ENCODE peak calls at places on chromosomes 6 and 20, in eight cellular contexts. I is bronchial epithelial cell, B is PC-3, R is uterus, S is neural progenitor cell, K is fibroblast of the aortic adventitia, Z is IMR-90, M is type B pancreatic cell. J is an unnamed sample.
A peak's percentile ranks its signal among the peaks of the same experiment; 100 is the strongest.

GRCh38 chr6:96116674-96117073 is 100.9 kb downstream of the FUT9 start:
- DNase-seq in I (no peak), B (no peak), R (no peak), S (peak; percentile 26), K (no peak), Z (no peak), M (no peak), J (peak; percentile 4)

GRCh38 chr6:13012271-13012670 is 295.7 kb downstream of the PHACTR1 start:
- DNase-seq in I (peak; percentile 87), B (no peak), R (no peak), S (no peak), K (no peak), Z (no peak), M (no peak), J (no peak)

GRCh38 chr6:90025418-90026089 is 131.3 kb downstream of the GJA10 start:
- DNase-seq in I (peak; percentile 95), B (peak; percentile 87), R (peak; percentile 56), S (no peak), K (peak; percentile 79), Z (peak; percentile 97), M (no peak), J (peak; percentile 75)

GRCh38 chr6:161344640-161345039 is 70.8 kb upstream of the AGPAT4 start:
- DNase-seq in I (no peak), B (no peak), R (no peak), S (no peak), K (no peak), Z (no peak), M (no peak), J (no peak)

GRCh38 chr20:36097751-36098151 is 56.8 kb upstream of the EPB41L1 start:
- DNase-seq in I (no peak), B (no peak), R (no peak), S (peak; percentile 49), K (no peak), Z (no peak), M (no peak), J (no peak)

GRCh38 chr6:115456848-115457247 is 603.8 kb downstream of the FRK start:
- DNase-seq in I (no peak), B (no peak), R (no peak), S (no peak), K (no peak), Z (no peak), M (no peak), J (no peak)

GRCh38 chr6:63440057-63440456 is 120.3 kb upstream of the LGSN start:
- DNase-seq in I (peak; percentile 28), B (no peak), R (no peak), S (no peak), K (no peak), Z (no peak), M (no peak), J (peak; percentile 19)

GRCh38 chr6:134410531-134410930 is 92.6 kb upstream of the SGK1 start:
- DNase-seq in I (no peak), B (no peak), R (no peak), S (no peak), K (no peak), Z (no peak), M (no peak), J (no peak)

GRCh38 chr6:35370799-35371493 is 28.6 kb downstream of the PPARD start:
- DNase-seq in I (no peak), B (no peak), R (no peak), S (no peak), K (peak; percentile 84), Z (peak; percentile 57), M (no peak), J (no peak)

GRCh38 chr6:126252154-126252553 is 87.8 kb upstream of the CENPW start:
- DNase-seq in I (no peak), B (no peak), R (no peak), S (peak; percentile 11), K (no peak), Z (no peak), M (no peak), J (no peak)

GRCh38 chr20:45346291-45346718 is 1.9 kb downstream of the SDC4 start:
- DNase-seq in I (no peak), B (peak; percentile 44), R (no peak), S (no peak), K (no peak), Z (no peak), M (no peak), J (peak; percentile 24)

GRCh38 chr6:126033696-126034095 is 47.4 kb downstream of the TRMT11 start:
- DNase-seq in I (peak; percentile 63), B (peak; percentile 56), R (peak; percentile 70), S (peak; percentile 78), K (peak; percentile 97), Z (peak; percentile 91), M (no peak), J (peak; percentile 5)

GRCh38 chr20:16175322-16175721 is 397.9 kb downstream of the KIF16B start:
- DNase-seq in I (no peak), B (no peak), R (no peak), S (no peak), K (no peak), Z (no peak), M (no peak), J (no peak)

GRCh38 chr6:108714774-108715414 is 133.3 kb upstream of the ARMC2 start:
- DNase-seq in I (no peak), B (no peak), R (no peak), S (no peak), K (peak; percentile 45), Z (peak; percentile 42), M (no peak), J (no peak)
- TF ChIP-seq CTCF in I (no peak), B (no peak), R (no peak), S (no peak), K (peak; percentile 9), Z (peak; percentile 6), M (no peak), J (no peak)

DNA sequence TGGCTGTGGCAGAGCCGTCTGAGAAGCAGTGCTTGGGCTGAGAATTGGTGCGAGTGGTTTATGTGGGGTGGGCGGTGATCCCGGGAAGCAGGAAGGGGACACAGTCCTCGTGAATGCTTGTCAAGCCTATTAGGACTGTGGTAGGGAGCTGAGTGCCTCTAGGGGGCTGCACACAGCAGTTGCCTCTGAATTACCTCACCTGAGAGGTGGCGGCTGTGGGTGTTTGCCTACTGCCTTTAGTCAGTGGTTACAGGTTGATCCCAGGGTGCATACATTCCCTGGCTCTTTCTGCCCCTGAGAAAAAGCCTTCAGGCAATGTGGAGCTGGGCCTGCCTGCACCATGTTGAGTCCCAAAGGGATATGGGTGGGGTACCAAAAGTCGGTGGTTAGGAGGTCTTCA is 5.2 kb downstream of the AP5S1 start:
- DNase-seq in I (no peak), B (no peak), R (no peak), S (no peak), K (no peak), Z (no peak), M (no peak), J (no peak)
- TF ChIP-seq CTCF in I (no peak), B (peak; percentile 20), R (no peak), S (no peak), K (no peak), Z (no peak), M (no peak), J (no peak)

GRCh38 chr20:58543274-58543673 is 28.1 kb upstream of the APCDD1L start:
- DNase-seq in I (no peak), B (no peak), R (no peak), S (no peak), K (no peak), Z (no peak), M (no peak), J (no peak)
- TF ChIP-seq CTCF in I (no peak), B (no peak), R (no peak), S (no peak), K (no peak), Z (no peak), M (no peak), J (no peak)

GRCh38 chr6:11908706-11909105 is 103.4 kb upstream of the HIVEP1 start:
- DNase-seq in I (no peak), B (no peak), R (no peak), S (no peak), K (no peak), Z (no peak), M (no peak), J (no peak)

GRCh38 chr6:11918021-11918738 is 93.9 kb upstream of the HIVEP1 start:
- DNase-seq in I (peak; percentile 39), B (no peak), R (no peak), S (no peak), K (peak; percentile 66), Z (peak; percentile 82), M (no peak), J (no peak)

GRCh38 chr6:11909696-11910132 is 102.4 kb upstream of the HIVEP1 start:
- DNase-seq in I (peak; percentile 29), B (peak; percentile 10), R (no peak), S (no peak), K (peak; percentile 94), Z (peak; percentile 72), M (no peak), J (no peak)

GRCh38 chr6:11911535-11911934 is 100.6 kb upstream of the HIVEP1 start:
- DNase-seq in I (no peak), B (no peak), R (no peak), S (no peak), K (peak; percentile 38), Z (peak; percentile 29), M (no peak), J (no peak)

DNA sequence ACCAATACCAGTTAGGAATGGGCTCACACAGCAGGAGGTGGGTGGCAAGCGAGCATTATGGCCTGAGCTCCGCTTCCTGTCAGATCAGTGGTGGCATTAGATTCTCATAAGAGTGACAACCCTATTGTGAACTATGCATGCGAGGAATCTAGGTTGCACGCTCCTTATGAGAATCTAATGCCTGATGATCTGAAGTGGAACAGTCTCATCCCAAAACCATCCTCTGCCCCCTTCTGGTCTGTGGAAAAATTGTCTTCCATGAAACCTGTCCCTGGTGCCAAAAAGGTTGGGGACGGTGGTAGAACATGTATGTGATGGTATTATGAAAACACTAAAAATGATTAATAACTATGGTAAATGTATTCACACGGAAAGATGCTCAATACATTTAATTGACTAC is 99.7 kb upstream of the HIVEP1 start:
- DNase-seq in I (no peak), B (peak; percentile 25), R (no peak), S (no peak), K (no peak), Z (no peak), M (no peak), J (no peak)
- TF ChIP-seq CTCF in I (no peak), B (peak; percentile 46), R (no peak), S (peak; percentile 20), K (no peak), Z (no peak), M (peak; percentile 20), J (peak; percentile 22)

GRCh38 chr6:100468013-100468622 is 3.4 kb upstream of the SIM1 start:
- DNase-seq in I (no peak), B (no peak), R (no peak), S (no peak), K (no peak), Z (no peak), M (no peak), J (no peak)
- TF ChIP-seq CTCF in I (no peak), B (no peak), R (no peak), S (no peak), K (no peak), Z (no peak), M (no peak), J (no peak)

J was measured in activated CD8-positive, alpha-beta T cell treated with anti-CD3 and anti-CD28 coated beads for 36 hours.